ENCODE peak calls at places on chromosomes 5 and 9, in four cellular contexts. T is A549, F is kidney, K is PC-3. X is an unnamed sample.
A peak's percentile ranks its signal among the peaks of the same experiment; 100 is the strongest.

GRCh38 chr5:173515526-173515925 is 100.9 kb downstream of the BOD1 start:
- DNase-seq in T (peak; percentile 11), F (no peak), K (peak; percentile 64), X (no peak)

GRCh38 chr5:28580616-28581015 is 1542.2 kb upstream of the CDH9 start:
- DNase-seq in T (no peak), K (peak; percentile 64), F (no peak), X (peak; percentile 34)

GRCh38 chr9:90815183-90815943 is 13.7 kb downstream of the SYK start:
- DNase-seq in F (no peak), T (no peak), K (no peak), X (no peak)

GRCh38 chr9:85142461-85143401 is 473.2 kb downstream of the NTRK2 start:
- DNase-seq in T (peak; percentile 16), F (no peak), K (peak; percentile 8), X (no peak)

GRCh38 chr9:131868766-131869165 is 128.9 kb upstream of the RAPGEF1 start:
- DNase-seq in F (peak; percentile 41), K (no peak), T (no peak), X (no peak)

GRCh38 chr5:122126711-122127385 is 2.5 kb upstream of the ZNF474 start:
- DNase-seq in K (no peak), F (no peak), T (no peak), X (no peak)

GRCh38 chr5:60886158-60886557 is 42.1 kb upstream of the ELOVL7 start:
- DNase-seq in T (no peak), K (no peak), F (no peak), X (no peak)

GRCh38 chr5:147534172-147534951 is 24.5 kb upstream of the DPYSL3 start:
- DNase-seq in T (no peak), F (no peak), K (no peak), X (peak; percentile 31)

GRCh38 chr5:153660919-153661318 is 170.4 kb downstream of the GRIA1 start:
- DNase-seq in K (no peak), T (no peak), F (no peak), X (no peak)

GRCh38 chr5:151615431-151615830 is 24.3 kb upstream of the FAT2 start:
- DNase-seq in F (no peak), K (peak; percentile 85), T (no peak), X (peak; percentile 100)

GRCh38 chr5:61010759-61011460 is 65.9 kb downstream of the NDUFAF2 start:
- DNase-seq in T (peak; percentile 40), F (no peak), K (peak; percentile 17), X (no peak)

GRCh38 chr5:58887721-58888409 is 305.0 kb downstream of the RAB3C start:
- DNase-seq in K (no peak), T (no peak), F (peak; percentile 86), X (no peak)

GRCh38 chr5:106418196-106418595 is 1252.5 kb downstream of the EFNA5 start:
- DNase-seq in K (no peak), T (no peak), F (no peak), X (no peak)

DNA sequence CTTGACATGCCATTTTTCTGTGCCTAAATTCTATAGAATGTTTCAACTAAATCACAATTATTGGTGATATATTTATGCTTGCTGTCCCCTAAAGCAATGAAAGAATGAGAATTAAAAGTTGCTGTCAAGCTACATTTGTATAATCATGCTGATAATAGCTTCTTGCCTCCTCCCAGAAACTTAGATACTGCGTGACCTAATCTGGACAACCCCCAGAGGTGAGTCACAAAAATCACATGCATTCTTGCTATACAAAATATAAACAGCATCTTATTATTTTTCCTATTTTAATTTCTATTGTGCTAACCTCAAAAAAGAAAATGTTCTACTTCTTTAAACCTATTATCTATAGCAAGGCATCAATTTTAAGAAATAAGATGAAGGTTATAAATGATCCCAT is 995.8 kb upstream of the ACO1 start:
- DNase-seq in K (no peak), F (no peak), T (no peak), X (no peak)
- H3K27ac ChIP-seq in K (no peak overlapping the region), F (no peak overlapping the region), T (no peak overlapping the region), X (peak overlapping the region; percentile 65)

DNA sequence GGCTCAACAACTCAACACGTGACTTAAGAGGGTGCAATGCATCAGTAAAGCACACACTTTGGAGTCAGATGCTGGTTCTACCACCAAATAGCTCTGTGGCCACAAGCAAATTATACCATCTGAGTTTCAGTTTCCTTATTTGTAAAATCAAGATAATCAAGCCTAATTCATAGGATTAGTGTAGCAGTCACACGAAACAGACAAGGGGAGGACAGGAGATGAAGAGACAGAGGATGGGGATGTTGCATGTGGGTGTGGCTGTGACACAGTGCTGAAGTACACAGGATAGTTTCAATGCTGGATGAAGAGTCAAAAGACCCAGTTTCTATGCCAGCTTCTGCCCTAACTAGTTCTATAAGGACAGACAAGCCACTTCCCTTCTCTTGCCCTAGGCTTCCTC is 60.2 kb downstream of the SPOCK1 start:
- DNase-seq in F (no peak), T (no peak), K (no peak), X (no peak)
- H3K27ac ChIP-seq in F (no peak overlapping the region), T (no peak overlapping the region), K (no peak overlapping the region), X (no peak overlapping the region)

GRCh38 chr5:139687656-139688055 is 39.5 kb downstream of the CXXC5 start:
- DNase-seq in F (no peak), K (no peak), T (no peak), X (no peak)
- H3K27ac ChIP-seq in F (peak overlapping the region; percentile 33), K (no peak overlapping the region), T (no peak overlapping the region), X (no peak overlapping the region)

DNA sequence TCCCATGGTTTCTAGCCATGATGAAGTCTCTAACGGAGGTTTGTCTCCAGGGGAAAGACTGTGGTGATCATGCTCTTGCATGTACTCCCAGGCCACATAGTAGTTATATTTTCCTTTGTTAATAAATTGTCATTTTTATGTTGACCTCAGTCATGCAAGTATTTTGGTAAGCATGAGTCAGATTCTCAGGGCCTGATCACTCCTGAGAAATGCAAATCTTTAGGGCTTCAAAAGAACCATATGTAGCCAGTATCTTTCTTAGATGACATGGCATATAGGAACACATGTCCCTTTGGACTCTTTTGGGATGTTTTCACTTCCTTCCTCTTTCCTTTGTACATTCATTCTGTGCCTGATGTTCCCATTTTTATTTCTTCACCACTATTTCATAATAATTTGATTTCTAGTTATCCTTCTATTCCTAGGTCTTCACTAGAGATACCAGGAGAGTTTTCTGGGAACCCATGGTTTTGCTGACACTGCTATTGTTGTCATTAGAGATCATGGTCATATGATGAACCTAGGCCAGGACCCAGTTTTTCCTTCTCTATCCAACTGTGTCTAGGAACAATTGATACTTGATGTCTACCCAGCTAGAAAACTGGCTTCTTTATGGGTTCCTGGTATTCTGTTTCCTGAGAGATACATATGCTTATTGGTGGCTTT is 248.0 kb upstream of the NREP start:
- DNase-seq in T (no peak), K (peak; percentile 61), F (no peak), X (peak; percentile 53)
- H3K27ac ChIP-seq in T (no peak overlapping the region), K (peak overlapping the region; percentile 48), F (no peak overlapping the region), X (peak overlapping the region; percentile 34)

DNA sequence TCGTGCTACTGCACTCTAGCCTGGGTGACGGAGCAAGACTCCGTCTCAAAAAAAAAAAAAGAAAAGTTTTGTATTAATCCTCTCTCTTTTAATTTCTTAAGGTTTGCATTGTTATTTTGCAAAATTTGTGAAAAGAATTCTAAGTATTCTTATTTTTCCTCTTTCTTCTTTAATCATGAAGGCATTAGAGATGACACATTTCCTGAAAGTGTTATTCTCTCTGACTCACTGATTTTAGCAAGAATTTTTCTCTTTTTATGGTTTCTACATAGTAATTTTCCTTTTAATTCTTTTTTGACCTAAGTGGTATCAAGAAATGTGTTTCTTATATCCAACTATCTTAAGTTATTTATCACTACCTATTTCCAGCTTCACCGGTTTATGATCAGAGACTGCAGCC is 78.0 kb downstream of the NSUN2 start:
- DNase-seq in T (no peak), K (no peak), F (no peak), X (no peak)
- H3K27ac ChIP-seq in T (no peak overlapping the region), K (no peak overlapping the region), F (no peak overlapping the region), X (no peak overlapping the region)

GRCh38 chr9:120708526-120709224 is 5.6 kb downstream of the MEGF9 start:
- DNase-seq in T (no peak), F (no peak), K (peak; percentile 68), X (peak; percentile 92)
- H3K27ac ChIP-seq in T (peak overlapping the region; percentile 85), F (no peak overlapping the region), K (peak overlapping the region; percentile 29), X (peak overlapping the region; percentile 51)

GRCh38 chr5:78295035-78295961 is 800 bp upstream of the AP3B1 start:
- DNase-seq in K (peak; percentile 60), F (peak; percentile 72), T (peak; percentile 42), X (peak; percentile 68)
- H3K27ac ChIP-seq in K (no peak overlapping the region), F (peak overlapping the region; percentile 10), T (peak overlapping the region; percentile 97), X (no peak overlapping the region)

GRCh38 chr9:136840140-136840876 is 2.0 kb upstream of the AJM1 start:
- DNase-seq in K (no peak), F (no peak), T (no peak), X (no peak)
- H3K27ac ChIP-seq in K (no peak overlapping the region), F (no peak overlapping the region), T (no peak overlapping the region), X (no peak overlapping the region)

GRCh38 chr9:18335825-18336224 is 138.1 kb upstream of the ADAMTSL1 start:
- DNase-seq in K (no peak), F (no peak), T (no peak), X (no peak)

GRCh38 chr9:18327106-18327505 is 146.8 kb upstream of the ADAMTSL1 start:
- DNase-seq in F (no peak), T (no peak), K (no peak), X (no peak)

GRCh38 chr9:18333157-18333556 is 140.8 kb upstream of the ADAMTSL1 start:
- DNase-seq in T (no peak), K (no peak), F (no peak), X (no peak)

GRCh38 chr9:18331808-18332209 is 142.1 kb upstream of the ADAMTSL1 start:
- DNase-seq in T (no peak), F (no peak), K (no peak), X (no peak)

DNA sequence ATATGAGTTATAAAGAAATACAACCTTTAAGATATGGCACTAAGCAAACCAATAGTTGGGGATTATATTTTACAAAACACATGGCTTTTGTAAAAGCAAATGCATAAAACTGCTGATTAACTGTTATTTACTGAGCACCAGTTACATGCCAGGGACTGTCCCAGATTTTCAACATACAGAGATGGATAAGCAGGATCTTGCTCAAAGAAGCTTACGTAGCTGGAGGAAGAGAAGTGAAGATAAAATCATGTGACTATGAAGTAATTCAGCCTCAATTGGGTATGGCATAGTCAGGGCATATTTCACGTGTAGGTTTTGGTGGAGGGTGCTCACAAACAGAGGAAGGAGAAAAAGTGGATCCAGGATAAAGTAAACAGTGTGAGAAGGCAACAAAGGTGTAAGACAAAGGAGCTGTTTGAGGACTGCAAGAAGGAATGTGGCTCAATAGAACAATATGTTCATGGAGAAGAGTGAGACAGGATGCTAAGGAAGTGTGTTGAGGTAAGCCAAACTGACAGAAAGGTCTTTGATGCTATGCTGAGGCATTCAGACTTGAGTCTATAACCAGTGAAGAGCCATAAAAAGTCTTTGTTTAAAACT is 143.1 kb upstream of the ADAMTSL1 start:
- DNase-seq in F (no peak), K (no peak), T (no peak), X (no peak)
- H3K27ac ChIP-seq in F (no peak overlapping the region), K (no peak overlapping the region), T (no peak overlapping the region), X (no peak overlapping the region)

X was measured in foreskin keratinocyte.